ENCODE peak calls at places on chromosomes 11 and 22, in four cellular contexts. T is activated CD8-positive, alpha-beta T cell treated with anti-CD3 and anti-CD28 coated beads for 36 hours; Y is Calu3; W is fibroblast of lung. B is an unnamed sample.

GRCh38 chr11:57700425-57700824 is 11.6 kb downstream of the MED19 start:
- DNase-seq in T (no peak), Y (no peak), W (no peak), B (no peak)

GRCh38 chr11:2520736-2521035 is 75.9 kb downstream of the KCNQ1 start:
- DNase-seq in T (no peak), Y (no peak), W (no peak), B (no peak)

GRCh38 chr11:2378527-2379210 is 1.6 kb downstream of the CD81 start:
- DNase-seq in T (no peak), Y (no peak), W (peak), B (no peak)

GRCh38 chr22:30940655-30941362 is 27.8 kb downstream of the MORC2 start:
- DNase-seq in T (peak), Y (no peak), W (no peak), B (no peak)

GRCh38 chr11:76910620-76911414 is 50.1 kb downstream of the ACER3 start:
- DNase-seq in T (no peak), Y (no peak), W (no peak), B (no peak)

GRCh38 chr11:70434813-70435300 is 36.5 kb downstream of the CTTN start:
- DNase-seq in T (no peak), Y (no peak), W (no peak), B (no peak)

GRCh38 chr11:1330473-1330872 is 21.0 kb upstream of the TOLLIP start:
- DNase-seq in T (peak), Y (no peak), W (no peak), B (no peak)

GRCh38 chr11:31106963-31107576 is 262.5 kb downstream of the DCDC1 start:
- DNase-seq in T (peak), Y (peak), W (peak), B (peak)

GRCh38 chr11:4063348-4063747 is 31.3 kb upstream of the RRM1 start:
- DNase-seq in T (no peak), Y (no peak), W (no peak), B (no peak)

GRCh38 chr11:4066960-4067359 is 27.6 kb upstream of the RRM1 start:
- DNase-seq in T (no peak), Y (no peak), W (no peak), B (no peak)

GRCh38 chr11:4065086-4065485 is 29.5 kb upstream of the RRM1 start:
- DNase-seq in T (peak), Y (no peak), W (no peak), B (no peak)

GRCh38 chr11:4064278-4064955 is 30.2 kb upstream of the RRM1 start:
- DNase-seq in T (no peak), Y (no peak), W (no peak), B (no peak)

DNA sequence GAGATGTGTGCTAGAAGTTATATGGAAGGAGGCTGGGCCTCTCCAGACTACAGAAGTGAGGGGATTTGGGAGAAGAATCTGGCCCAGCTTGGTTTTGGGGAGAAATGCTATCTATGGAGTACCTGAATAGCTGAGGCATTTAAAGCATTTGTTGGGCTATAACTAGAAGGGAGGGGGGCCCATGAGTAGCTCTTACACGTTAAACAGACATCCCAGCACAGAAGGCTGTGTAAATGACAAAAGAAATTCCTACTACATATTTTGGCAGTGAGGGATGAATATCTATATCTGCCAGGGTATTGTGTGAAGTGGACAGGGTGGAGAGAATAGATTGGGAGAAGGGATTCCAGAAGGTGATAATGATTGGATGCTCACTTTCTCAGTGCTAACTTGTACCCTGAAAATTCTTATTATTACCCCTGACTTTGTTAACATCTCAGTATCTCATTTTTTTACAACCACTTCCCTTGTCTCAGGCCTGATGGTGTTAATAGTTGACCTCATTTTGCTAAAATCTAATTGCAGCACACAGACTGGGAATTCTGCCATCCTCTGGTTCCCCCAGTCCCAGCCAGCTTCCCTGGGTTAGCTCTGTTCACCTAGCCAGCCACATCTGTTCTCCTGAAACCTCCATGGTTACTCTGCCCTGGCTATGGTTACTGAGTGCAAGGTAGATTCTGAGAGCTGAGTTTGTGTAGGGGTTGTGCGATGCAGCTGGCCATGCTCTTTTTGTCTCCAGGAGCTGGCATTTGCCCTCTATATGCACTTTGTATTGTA is 28.8 kb upstream of the RRM1 start:
- DNase-seq in T (no peak), Y (no peak), W (peak), B (no peak)
- TF ChIP-seq CTCF in T (no peak), Y (no peak), W (no peak), B (no peak)

DNA sequence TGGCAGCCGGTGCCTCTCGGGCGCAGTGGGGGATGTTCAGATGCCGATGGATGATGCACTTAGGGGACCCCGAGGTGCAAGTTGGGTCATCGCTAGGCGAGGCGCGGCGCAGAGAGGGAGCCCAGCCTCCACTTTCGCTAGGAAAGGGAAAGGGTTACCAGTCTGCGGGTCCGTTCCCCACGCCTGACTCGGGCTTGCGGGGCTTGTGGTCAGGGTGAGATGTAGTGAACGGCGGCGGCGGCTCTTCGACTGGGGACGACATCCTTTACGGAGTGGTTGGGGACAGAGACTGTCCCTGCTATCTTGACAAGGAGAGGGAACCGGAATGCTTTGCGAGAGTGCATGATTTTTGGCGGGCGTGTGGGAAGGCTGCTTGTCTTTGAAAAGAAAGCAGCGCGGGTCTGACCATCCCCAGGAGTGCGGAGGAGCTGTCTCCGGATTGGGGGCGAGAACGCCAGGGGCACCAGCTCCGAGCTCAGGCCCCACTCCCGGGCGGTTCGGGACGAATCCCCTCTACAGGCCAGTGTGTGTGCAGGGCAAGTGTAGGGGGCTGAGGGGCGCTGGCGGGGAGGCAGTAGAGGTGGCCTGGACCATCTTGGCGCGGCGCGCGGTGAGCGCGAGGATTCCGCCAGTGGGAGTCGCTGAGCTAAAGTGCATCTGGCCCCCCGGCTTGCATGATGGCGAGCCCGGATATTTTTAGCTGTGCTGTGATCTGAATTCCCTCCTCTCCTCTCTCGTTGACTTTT is 1.1 kb downstream of the FAT3 start:
- DNase-seq in T (no peak), Y (peak), W (no peak), B (peak)
- TF ChIP-seq CTCF in T (no peak), Y (no peak), W (peak), B (no peak)

DNA sequence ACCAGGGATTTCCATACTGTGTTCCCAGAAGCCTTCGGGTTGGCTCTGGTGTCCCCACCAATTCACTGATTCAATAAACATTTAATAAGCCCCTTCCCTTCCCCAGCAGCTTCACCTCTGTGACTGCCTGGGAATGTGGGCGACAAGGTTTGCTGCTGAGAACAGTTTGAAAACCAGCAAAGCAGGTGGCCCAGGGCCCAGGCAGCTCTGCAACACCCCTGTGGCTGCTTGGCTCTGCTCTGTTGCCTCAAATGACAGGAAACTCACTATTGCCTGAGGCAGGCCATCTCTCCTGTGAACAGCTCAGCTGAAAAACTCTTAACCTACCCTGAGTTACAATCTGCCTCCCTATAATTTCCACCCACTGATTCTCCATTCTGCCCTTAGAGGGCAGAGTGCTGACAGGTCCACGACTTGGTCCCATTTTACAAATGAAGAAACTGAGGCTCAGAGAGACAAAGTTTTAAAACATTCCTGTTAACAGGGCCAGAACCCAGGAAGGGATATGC is 10.5 kb downstream of the ADORA2A start:
- DNase-seq in T (peak), Y (no peak), W (no peak), B (peak)
- TF ChIP-seq CTCF in T (no peak), Y (no peak), W (no peak), B (peak)

GRCh38 chr11:119729581-119730346 is 764 bp upstream of the NECTIN1 start:
- DNase-seq in T (peak), Y (peak), W (peak), B (peak)
- TF ChIP-seq CTCF in T (peak), Y (no peak), W (no peak), B (no peak)

GRCh38 chr11:36822829-36823228 is 224.8 kb upstream of the RAG2 start:
- DNase-seq in T (no peak), Y (no peak), W (no peak), B (no peak)

GRCh38 chr11:36817336-36817965 is 219.4 kb upstream of the RAG2 start:
- DNase-seq in T (peak), Y (peak), W (no peak), B (no peak)

DNA sequence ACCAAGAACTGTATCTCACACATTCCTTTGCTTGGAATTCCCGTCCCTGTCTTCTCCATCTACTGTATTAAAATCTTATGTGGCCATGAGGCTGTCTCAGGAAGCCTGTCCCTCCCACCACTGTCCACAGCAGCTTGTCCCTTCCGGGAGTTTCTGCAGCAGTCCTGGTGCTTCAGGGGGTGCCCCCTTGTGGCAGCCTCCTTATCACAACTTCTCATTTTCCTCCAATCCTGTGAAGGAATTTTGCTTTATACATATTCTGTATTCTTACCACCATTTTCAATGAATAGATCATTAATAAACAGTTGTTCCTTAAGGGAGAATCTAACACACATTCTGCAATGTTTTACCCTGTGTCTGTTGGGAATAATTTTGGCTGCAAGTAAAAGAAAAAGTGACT is 220.4 kb upstream of the RAG2 start:
- DNase-seq in T (peak), Y (peak), W (no peak), B (peak)
- TF ChIP-seq CTCF in T (peak), Y (peak), W (peak), B (peak)

GRCh38 chr11:19382131-19382611 is 141.4 kb upstream of the E2F8 start:
- DNase-seq in T (no peak), Y (no peak), W (no peak), B (no peak)

GRCh38 chr11:19377855-19378254 is 137.1 kb upstream of the E2F8 start:
- DNase-seq in T (no peak), Y (no peak), W (no peak), B (no peak)

GRCh38 chr11:19378814-19379213 is 138.1 kb upstream of the E2F8 start:
- DNase-seq in T (no peak), Y (no peak), W (no peak), B (no peak)

GRCh38 chr11:19380375-19380774 is 139.6 kb upstream of the E2F8 start:
- DNase-seq in T (no peak), Y (peak), W (peak), B (no peak)

GRCh38 chr11:19379465-19379864 is 138.7 kb upstream of the E2F8 start:
- DNase-seq in T (no peak), Y (no peak), W (peak), B (no peak)
- TF ChIP-seq CTCF in T (no peak), Y (no peak), W (no peak), B (no peak)

DNA sequence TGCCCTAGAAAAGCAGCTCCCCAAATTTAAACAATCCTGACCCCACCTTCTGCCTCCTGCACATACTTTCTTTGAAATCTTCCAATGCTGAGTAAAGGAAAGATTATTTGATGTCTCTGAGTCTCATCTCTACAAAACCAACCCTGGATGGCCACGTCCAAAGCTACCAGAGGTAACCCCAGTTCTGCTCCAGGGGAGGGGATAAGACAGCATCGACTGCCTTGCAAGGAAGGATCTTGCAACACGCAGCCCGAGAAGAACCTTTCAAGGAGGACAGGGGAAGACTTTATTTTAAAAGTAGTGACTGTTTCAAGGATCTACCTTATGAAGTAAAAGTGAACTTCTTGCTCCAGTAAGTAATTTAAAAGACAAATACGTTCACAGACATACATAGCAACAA is 66.5 kb upstream of the TMEM45B start:
- DNase-seq in T (no peak), Y (no peak), W (no peak), B (no peak)
- TF ChIP-seq CTCF in T (no peak), Y (no peak), W (no peak), B (no peak)

B was measured in GM20000.